ENCODE peak calls at places on chromosomes 2 and 18, in six cellular contexts. D is fibroblast of lung, K is GM13977, X is mucosa of descending colon, Y is mesenteric fat pad, T is type B pancreatic cell. H is an unnamed sample.

GRCh38 chr2:42906557-42907380 is 114.4 kb upstream of the HAAO start:
- DNase-seq in Y (peak; percentile 65), K (no peak), T (no peak), X (peak; percentile 64), D (peak; percentile 81), H (no peak)

GRCh38 chr18:63534615-63535014 is 7.6 kb upstream of the SERPINB12 start:
- DNase-seq in T (no peak), K (no peak), X (no peak), Y (no peak), D (no peak), H (no peak)

GRCh38 chr2:61905372-61906186 is at the start of gene COMMD1:
- DNase-seq in T (peak; percentile 81), K (peak; percentile 74), D (peak; percentile 67), X (peak; percentile 89), Y (peak; percentile 94), H (peak; percentile 28)

GRCh38 chr18:23300211-23300887 is 152.7 kb upstream of the RIOK3 start:
- DNase-seq in X (no peak), D (no peak), Y (no peak), T (no peak), K (no peak), H (no peak)

GRCh38 chr2:241010531-241011295 is 12.3 kb downstream of the SNED1 start:
- DNase-seq in D (no peak), Y (peak; percentile 65), K (no peak), T (peak; percentile 64), X (no peak), H (no peak)

GRCh38 chr2:102273619-102274211 is 37.6 kb upstream of the IL1RL1 start:
- DNase-seq in Y (no peak), K (no peak), X (no peak), D (peak; percentile 97), T (no peak), H (no peak)

GRCh38 chr2:98538280-98539041 is 69.9 kb downstream of the COA5 start:
- DNase-seq in Y (no peak), X (no peak), D (no peak), T (no peak), K (no peak), H (no peak)

GRCh38 chr2:74653589-74653984 is 460 bp upstream of the SEMA4F start:
- DNase-seq in X (no peak), T (no peak), K (no peak), D (no peak), Y (no peak), H (no peak)

GRCh38 chr2:44429034-44429433 is 67.3 kb downstream of the CAMKMT start:
- DNase-seq in Y (no peak), D (no peak), K (no peak), X (no peak), T (no peak), H (no peak)

GRCh38 chr2:18084376-18084775 is 205.9 kb downstream of the KCNS3 start:
- DNase-seq in K (no peak), D (no peak), Y (no peak), T (no peak), X (no peak), H (no peak)

GRCh38 chr2:188833799-188834198 is 140.4 kb upstream of the COL3A1 start:
- DNase-seq in D (no peak), K (no peak), T (no peak), X (no peak), Y (no peak), H (no peak)

GRCh38 chr18:51028201-51028805 is 1.7 kb upstream of the SMAD4 start:
- DNase-seq in K (peak; percentile 34), T (no peak), Y (no peak), X (no peak), D (peak; percentile 29), H (no peak)

GRCh38 chr2:200254788-200255187 is 51.7 kb upstream of the SPATS2L start:
- DNase-seq in T (no peak), Y (no peak), D (no peak), X (no peak), K (no peak), H (no peak)

H was measured in SW 1271.